ENCODE peak calls at places on chromosome 4, in eight cellular contexts. One of them, this sample, is unnamed.

GRCh38 chr4:2079926-2080325 is 20.8 kb downstream of the NAT8L start:
- DNase-seq in suprapubic skin: no peak
- DNase-seq in breast epithelium: peak
- DNase-seq in SK-N-SH: no peak
- DNase-seq in GM23338: no peak
- DNase-seq in stomach: no peak
- DNase-seq in K562: no peak
- DNase-seq in HCT116: no peak
- DNase-seq in this sample: peak

GRCh38 chr4:8221476-8221875 is 22.4 kb downstream of the SH3TC1 start:
- DNase-seq in breast epithelium: no peak
- DNase-seq in SK-N-SH: peak
- DNase-seq in suprapubic skin: no peak
- DNase-seq in GM23338: no peak
- DNase-seq in HCT116: no peak
- DNase-seq in K562: no peak
- DNase-seq in stomach: no peak
- DNase-seq in this sample: no peak

GRCh38 chr4:175421506-175421905 is 390.6 kb downstream of the GPM6A start:
- DNase-seq in GM23338: no peak
- DNase-seq in HCT116: no peak
- DNase-seq in breast epithelium: no peak
- DNase-seq in stomach: no peak
- DNase-seq in suprapubic skin: no peak
- DNase-seq in SK-N-SH: no peak
- DNase-seq in K562: no peak
- DNase-seq in this sample: no peak

GRCh38 chr4:64682946-64683345 is 273.7 kb upstream of the TECRL start:
- DNase-seq in HCT116: no peak
- DNase-seq in breast epithelium: no peak
- DNase-seq in suprapubic skin: no peak
- DNase-seq in SK-N-SH: no peak
- DNase-seq in GM23338: no peak
- DNase-seq in K562: no peak
- DNase-seq in stomach: no peak
- DNase-seq in this sample: no peak

GRCh38 chr4:30385650-30386049 is 334.5 kb upstream of the PCDH7 start:
- DNase-seq in breast epithelium: no peak
- DNase-seq in suprapubic skin: no peak
- DNase-seq in SK-N-SH: no peak
- DNase-seq in HCT116: no peak
- DNase-seq in GM23338: no peak
- DNase-seq in K562: no peak
- DNase-seq in stomach: no peak
- DNase-seq in this sample: no peak

GRCh38 chr4:86593726-86594558 is at the start of gene PTPN13:
- DNase-seq in HCT116: peak
- DNase-seq in breast epithelium: peak
- DNase-seq in GM23338: peak
- DNase-seq in K562: peak
- DNase-seq in stomach: peak
- DNase-seq in suprapubic skin: peak
- DNase-seq in SK-N-SH: peak
- DNase-seq in this sample: peak

GRCh38 chr4:153341575-153342090 is 2.9 kb upstream of the MND1 start:
- DNase-seq in K562: no peak
- DNase-seq in HCT116: peak
- DNase-seq in stomach: no peak
- DNase-seq in breast epithelium: no peak
- DNase-seq in suprapubic skin: no peak
- DNase-seq in GM23338: no peak
- DNase-seq in SK-N-SH: no peak
- DNase-seq in this sample: no peak

GRCh38 chr4:168486961-168487820 is 6.9 kb upstream of the DDX60L start:
- DNase-seq in GM23338: no peak
- DNase-seq in suprapubic skin: no peak
- DNase-seq in breast epithelium: no peak
- DNase-seq in K562: no peak
- DNase-seq in stomach: no peak
- DNase-seq in SK-N-SH: no peak
- DNase-seq in HCT116: peak
- DNase-seq in this sample: no peak

GRCh38 chr4:20359692-20360091 is 108.0 kb downstream of the SLIT2 start:
- DNase-seq in suprapubic skin: no peak
- DNase-seq in breast epithelium: no peak
- DNase-seq in HCT116: no peak
- DNase-seq in stomach: no peak
- DNase-seq in K562: no peak
- DNase-seq in SK-N-SH: no peak
- DNase-seq in GM23338: no peak
- DNase-seq in this sample: no peak

GRCh38 chr4:38203609-38204008 is 243.4 kb downstream of the PTTG2 start:
- DNase-seq in SK-N-SH: no peak
- DNase-seq in K562: no peak
- DNase-seq in GM23338: no peak
- DNase-seq in suprapubic skin: no peak
- DNase-seq in breast epithelium: no peak
- DNase-seq in HCT116: no peak
- DNase-seq in stomach: no peak
- DNase-seq in this sample: no peak

GRCh38 chr4:26080876-26081628 is 167.0 kb downstream of the SMIM20 start:
- DNase-seq in stomach: no peak
- DNase-seq in suprapubic skin: no peak
- DNase-seq in breast epithelium: no peak
- DNase-seq in HCT116: no peak
- DNase-seq in SK-N-SH: no peak
- DNase-seq in K562: no peak
- DNase-seq in GM23338: no peak
- DNase-seq in this sample: no peak

GRCh38 chr4:150389896-150390530 is 191.9 kb upstream of the MAB21L2 start:
- DNase-seq in GM23338: no peak
- DNase-seq in K562: no peak
- DNase-seq in breast epithelium: no peak
- DNase-seq in SK-N-SH: no peak
- DNase-seq in suprapubic skin: no peak
- DNase-seq in stomach: no peak
- DNase-seq in HCT116: no peak
- DNase-seq in this sample: no peak

GRCh38 chr4:26874110-26874509 is 13.5 kb downstream of the STIM2 start:
- DNase-seq in HCT116: no peak
- DNase-seq in GM23338: peak
- DNase-seq in suprapubic skin: no peak
- DNase-seq in K562: no peak
- DNase-seq in breast epithelium: no peak
- DNase-seq in SK-N-SH: no peak
- DNase-seq in stomach: no peak
- DNase-seq in this sample: peak

GRCh38 chr4:153530284-153530995 is 64.3 kb downstream of the TMEM131L start:
- DNase-seq in stomach: no peak
- DNase-seq in HCT116: no peak
- DNase-seq in breast epithelium: no peak
- DNase-seq in GM23338: no peak
- DNase-seq in SK-N-SH: no peak
- DNase-seq in K562: no peak
- DNase-seq in suprapubic skin: no peak
- DNase-seq in this sample: no peak

GRCh38 chr4:110216079-110216478 is 17.7 kb upstream of the ELOVL6 start:
- DNase-seq in breast epithelium: no peak
- DNase-seq in GM23338: no peak
- DNase-seq in stomach: no peak
- DNase-seq in suprapubic skin: no peak
- DNase-seq in K562: no peak
- DNase-seq in SK-N-SH: no peak
- DNase-seq in HCT116: no peak
- DNase-seq in this sample: no peak

GRCh38 chr4:74531952-74532794 is 87.2 kb downstream of the AREG start:
- DNase-seq in K562: peak
- DNase-seq in SK-N-SH: peak
- DNase-seq in stomach: no peak
- DNase-seq in breast epithelium: no peak
- DNase-seq in suprapubic skin: no peak
- DNase-seq in HCT116: peak
- DNase-seq in GM23338: peak
- DNase-seq in this sample: no peak

GRCh38 chr4:72909461-72909860 is 160.1 kb downstream of the COX18 start:
- DNase-seq in HCT116: no peak
- DNase-seq in K562: peak
- DNase-seq in stomach: peak
- DNase-seq in breast epithelium: no peak
- DNase-seq in GM23338: peak
- DNase-seq in SK-N-SH: peak
- DNase-seq in suprapubic skin: no peak
- DNase-seq in this sample: no peak

GRCh38 chr4:145041378-145041777 is 56.6 kb downstream of the ANAPC10 start:
- DNase-seq in GM23338: no peak
- DNase-seq in K562: no peak
- DNase-seq in stomach: no peak
- DNase-seq in SK-N-SH: no peak
- DNase-seq in breast epithelium: no peak
- DNase-seq in HCT116: no peak
- DNase-seq in suprapubic skin: no peak
- DNase-seq in this sample: no peak

GRCh38 chr4:38210396-38211114 is 250.4 kb downstream of the PTTG2 start:
- DNase-seq in HCT116: no peak
- DNase-seq in GM23338: peak
- DNase-seq in stomach: no peak
- DNase-seq in SK-N-SH: no peak
- DNase-seq in suprapubic skin: no peak
- DNase-seq in breast epithelium: no peak
- DNase-seq in K562: no peak
- DNase-seq in this sample: no peak

GRCh38 chr4:140725556-140725955 is 30.6 kb downstream of the TBC1D9 start:
- DNase-seq in suprapubic skin: no peak
- DNase-seq in GM23338: no peak
- DNase-seq in stomach: no peak
- DNase-seq in HCT116: no peak
- DNase-seq in SK-N-SH: no peak
- DNase-seq in K562: no peak
- DNase-seq in breast epithelium: no peak
- DNase-seq in this sample: no peak

GRCh38 chr4:134780244-134780643 is 578.7 kb upstream of the PABPC4L start:
- DNase-seq in GM23338: no peak
- DNase-seq in suprapubic skin: no peak
- DNase-seq in SK-N-SH: no peak
- DNase-seq in breast epithelium: no peak
- DNase-seq in HCT116: no peak
- DNase-seq in K562: no peak
- DNase-seq in stomach: no peak
- DNase-seq in this sample: no peak

GRCh38 chr4:98433608-98434198 is 172.5 kb downstream of the RAP1GDS1 start:
- DNase-seq in GM23338: no peak
- DNase-seq in K562: no peak
- DNase-seq in HCT116: no peak
- DNase-seq in breast epithelium: no peak
- DNase-seq in suprapubic skin: no peak
- DNase-seq in SK-N-SH: peak
- DNase-seq in stomach: no peak
- DNase-seq in this sample: no peak

GRCh38 chr4:93867416-93868001 is 39.0 kb downstream of the ATOH1 start:
- DNase-seq in stomach: no peak
- DNase-seq in breast epithelium: no peak
- DNase-seq in K562: no peak
- DNase-seq in SK-N-SH: no peak
- DNase-seq in HCT116: no peak
- DNase-seq in GM23338: no peak
- DNase-seq in suprapubic skin: no peak
- DNase-seq in this sample: no peak

GRCh38 chr4:176824645-176825366 is 32.1 kb upstream of the VEGFC start:
- DNase-seq in GM23338: no peak
- DNase-seq in stomach: no peak
- DNase-seq in suprapubic skin: no peak
- DNase-seq in HCT116: no peak
- DNase-seq in breast epithelium: no peak
- DNase-seq in SK-N-SH: no peak
- DNase-seq in K562: no peak
- DNase-seq in this sample: no peak

GRCh38 chr4:9954468-9954867 is 66.8 kb downstream of the SLC2A9 start:
- DNase-seq in stomach: no peak
- DNase-seq in GM23338: no peak
- DNase-seq in suprapubic skin: no peak
- DNase-seq in HCT116: no peak
- DNase-seq in SK-N-SH: no peak
- DNase-seq in K562: no peak
- DNase-seq in breast epithelium: no peak
- DNase-seq in this sample: no peak

GRCh38 chr4:112093636-112094202 is 51.5 kb upstream of the FAM241A start:
- DNase-seq in suprapubic skin: no peak
- DNase-seq in GM23338: no peak
- DNase-seq in K562: no peak
- DNase-seq in breast epithelium: no peak
- DNase-seq in HCT116: no peak
- DNase-seq in stomach: no peak
- DNase-seq in SK-N-SH: no peak
- DNase-seq in this sample: no peak
- TF ChIP-seq POLR2AphosphoS5 in suprapubic skin: no peak
- TF ChIP-seq POLR2AphosphoS5 in GM23338: no peak
- TF ChIP-seq POLR2AphosphoS5 in K562: no peak
- TF ChIP-seq POLR2AphosphoS5 in breast epithelium: no peak
- TF ChIP-seq POLR2AphosphoS5 in HCT116: no peak
- TF ChIP-seq POLR2AphosphoS5 in stomach: no peak
- TF ChIP-seq POLR2AphosphoS5 in SK-N-SH: no peak
- TF ChIP-seq POLR2AphosphoS5 in this sample: no peak

DNA sequence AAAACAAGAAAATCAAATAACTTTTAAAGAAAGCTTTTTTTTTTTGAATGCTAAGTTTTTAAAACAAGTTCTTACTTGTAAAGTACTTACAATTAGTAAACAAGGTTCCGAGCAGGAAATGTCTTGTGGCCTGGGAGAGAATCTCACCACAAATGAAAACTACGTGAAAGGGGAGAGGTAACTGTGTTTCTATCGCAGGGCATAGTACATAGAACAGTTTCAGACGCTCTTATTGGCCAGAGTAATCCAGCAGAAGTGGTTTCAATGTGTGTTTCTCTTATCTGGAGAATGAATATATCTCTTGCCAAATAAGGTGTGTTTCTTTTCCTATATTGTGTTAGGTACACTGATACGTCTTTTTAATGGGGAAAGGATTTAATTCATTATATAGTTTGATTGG is at the start of gene PLAC8:
- DNase-seq in HCT116: no peak
- DNase-seq in suprapubic skin: no peak
- DNase-seq in GM23338: peak
- DNase-seq in K562: no peak
- DNase-seq in stomach: peak
- DNase-seq in SK-N-SH: no peak
- DNase-seq in breast epithelium: no peak
- DNase-seq in this sample: no peak
- TF ChIP-seq POLR2AphosphoS5 in HCT116: no peak
- TF ChIP-seq POLR2AphosphoS5 in suprapubic skin: no peak
- TF ChIP-seq POLR2AphosphoS5 in GM23338: no peak
- TF ChIP-seq POLR2AphosphoS5 in K562: no peak
- TF ChIP-seq POLR2AphosphoS5 in stomach: peak
- TF ChIP-seq POLR2AphosphoS5 in SK-N-SH: no peak
- TF ChIP-seq POLR2AphosphoS5 in breast epithelium: no peak
- TF ChIP-seq POLR2AphosphoS5 in this sample: peak

GRCh38 chr4:83231620-83232056 is 53.0 kb downstream of the COQ2 start:
- DNase-seq in SK-N-SH: no peak
- DNase-seq in HCT116: no peak
- DNase-seq in suprapubic skin: no peak
- DNase-seq in K562: no peak
- DNase-seq in GM23338: no peak
- DNase-seq in breast epithelium: no peak
- DNase-seq in stomach: no peak
- DNase-seq in this sample: no peak
- TF ChIP-seq POLR2AphosphoS5 in SK-N-SH: no peak
- TF ChIP-seq POLR2AphosphoS5 in HCT116: no peak
- TF ChIP-seq POLR2AphosphoS5 in suprapubic skin: no peak
- TF ChIP-seq POLR2AphosphoS5 in K562: no peak
- TF ChIP-seq POLR2AphosphoS5 in GM23338: no peak
- TF ChIP-seq POLR2AphosphoS5 in breast epithelium: no peak
- TF ChIP-seq POLR2AphosphoS5 in stomach: no peak
- TF ChIP-seq POLR2AphosphoS5 in this sample: peak

GRCh38 chr4:170027181-170027829 is 1.1 kb upstream of the MFAP3L start:
- DNase-seq in stomach: peak
- DNase-seq in breast epithelium: peak
- DNase-seq in HCT116: peak
- DNase-seq in K562: peak
- DNase-seq in suprapubic skin: peak
- DNase-seq in GM23338: peak
- DNase-seq in SK-N-SH: peak
- DNase-seq in this sample: peak
- TF ChIP-seq POLR2AphosphoS5 in stomach: peak
- TF ChIP-seq POLR2AphosphoS5 in breast epithelium: peak
- TF ChIP-seq POLR2AphosphoS5 in HCT116: no peak
- TF ChIP-seq POLR2AphosphoS5 in K562: no peak
- TF ChIP-seq POLR2AphosphoS5 in suprapubic skin: peak
- TF ChIP-seq POLR2AphosphoS5 in GM23338: peak
- TF ChIP-seq POLR2AphosphoS5 in SK-N-SH: no peak
- TF ChIP-seq POLR2AphosphoS5 in this sample: peak